ENCODE peak calls at places on chromosomes 2 and 18, in nine cellular contexts. F is substantia nigra; C is choroid plexus epithelial cell; U is upper lobe of right lung; I is sigmoid colon; G is activated CD4-positive, alpha-beta T cell treated with anti-CD3 and anti-CD28 coated beads, Interleukin-2, amount 10 ng/mL, durations not matched to agents 24 days and 14 days; R is frontal cortex; O is Karpas-422; B is breast epithelium. X is an unnamed sample.

GRCh38 chr2:64865831-64866146 is 123.4 kb upstream of the SLC1A4 start:
- DNase-seq in F (no peak), C (no peak), U (no peak), I (no peak), G (no peak), R (no peak), O (no peak), B (no peak), X (no peak)

GRCh38 chr2:197453914-197454398 is 604 bp downstream of the COQ10B start:
- DNase-seq in F (no peak), C (peak; percentile 96), U (no peak), I (peak; percentile 93), G (no peak), R (no peak), O (no peak), B (no peak), X (peak; percentile 24)

GRCh38 chr2:215839816-215840215 is 173.5 kb downstream of the MREG start:
- DNase-seq in F (no peak), C (no peak), U (no peak), I (no peak), G (no peak), R (no peak), O (no peak), B (no peak), X (no peak)

GRCh38 chr2:138026116-138026855 is 62.0 kb downstream of the HNMT start:
- DNase-seq in F (no peak), C (no peak), U (no peak), I (no peak), G (no peak), R (no peak), O (no peak), B (no peak), X (no peak)

GRCh38 chr18:11040823-11041712 is 108.3 kb downstream of the PIEZO2 start:
- DNase-seq in F (no peak), C (peak; percentile 80), U (no peak), I (no peak), G (peak; percentile 80), R (peak; percentile 42), O (peak; percentile 77), B (no peak), X (peak; percentile 35)

GRCh38 chr18:31510319-31510718 is 12.3 kb downstream of the DSG2 start:
- DNase-seq in F (no peak), C (no peak), U (no peak), I (no peak), G (no peak), R (no peak), O (no peak), B (no peak), X (no peak)

GRCh38 chr2:113391073-113391472 is 46.4 kb upstream of the ZNG1B start:
- DNase-seq in F (no peak), C (no peak), U (no peak), I (no peak), G (no peak), R (no peak), O (peak; percentile 44), B (no peak), X (no peak)

GRCh38 chr2:143246815-143247744 is 117.9 kb downstream of the ARHGAP15 start:
- DNase-seq in F (no peak), C (no peak), U (no peak), I (no peak), G (no peak), R (no peak), O (no peak), B (no peak), X (peak; percentile 50)

GRCh38 chr2:29068513-29068912 is 5.8 kb downstream of the PCARE start:
- DNase-seq in F (no peak), C (no peak), U (no peak), I (no peak), G (no peak), R (no peak), O (no peak), B (no peak), X (no peak)

GRCh38 chr2:241895732-241896641 is 26.5 kb downstream of the RTP5 start:
- DNase-seq in F (no peak), C (peak; percentile 71), U (peak; percentile 64), I (no peak), G (no peak), R (no peak), O (no peak), B (peak; percentile 40), X (no peak)

GRCh38 chr2:23756593-23757292 is 170.2 kb downstream of the ATAD2B start:
- DNase-seq in F (no peak), C (no peak), U (no peak), I (no peak), G (no peak), R (no peak), O (no peak), B (no peak), X (no peak)